ENCODE peak calls at places on chromosomes 11 and 22, in seven cellular contexts. L is fibroblast of lung, W is HCT116, N is PC-3, V is psoas muscle, R is right cardiac atrium, Y is lung. A is an unnamed sample. For H3K27me3 and H3K9me3, the result is how much of the 10 kb centered on the place peaks cover.

GRCh38 chr11:114296190-114296978 is at the start of gene NNMT:
- DNase-seq in L (peak), W (no peak), N (peak), V (peak), R (peak), Y (peak), A (no peak)

GRCh38 chr11:113096661-113097060 is 135.4 kb downstream of the NCAM1 start:
- DNase-seq in L (no peak), W (no peak), N (no peak), V (no peak), R (no peak), Y (no peak), A (no peak)

GRCh38 chr11:45102361-45102809 is 44.1 kb upstream of the PRDM11 start:
- DNase-seq in L (peak), W (no peak), N (no peak), V (no peak), R (no peak), Y (no peak), A (no peak)

GRCh38 chr11:99281331-99281730 is 260.6 kb downstream of the CNTN5 start:
- DNase-seq in L (no peak), W (no peak), N (peak), V (no peak), R (no peak), Y (no peak), A (no peak)

GRCh38 chr11:61873588-61874459 is 17.5 kb downstream of the FADS3 start:
- DNase-seq in L (no peak), W (no peak), N (no peak), V (no peak), R (no peak), Y (no peak), A (no peak)

GRCh38 chr11:134036484-134037092 is 32.3 kb upstream of the JAM3 start:
- DNase-seq in L (no peak), W (no peak), N (no peak), V (no peak), R (peak), Y (no peak), A (no peak)

GRCh38 chr22:31230155-31230870 is 18.2 kb downstream of the LIMK2 start:
- DNase-seq in L (peak), W (no peak), N (no peak), V (no peak), R (no peak), Y (no peak), A (no peak)

GRCh38 chr11:1437500-1437899 is 47.8 kb downstream of the BRSK2 start:
- DNase-seq in L (peak), W (no peak), N (no peak), V (no peak), R (peak), Y (no peak), A (no peak)

GRCh38 chr11:64516226-64516625 is 74.8 kb upstream of the SLC22A12 start:
- DNase-seq in L (no peak), W (no peak), N (no peak), V (no peak), R (no peak), Y (no peak), A (no peak)

GRCh38 chr11:3710485-3711259 is 39.5 kb upstream of the CHRNA10 start:
- DNase-seq in L (peak), W (no peak), N (no peak), V (no peak), R (no peak), Y (no peak), A (no peak)

GRCh38 chr11:75313457-75314272 is 37.8 kb downstream of the ARRB1 start:
- DNase-seq in L (peak), W (no peak), N (peak), V (peak), R (peak), Y (peak), A (no peak)

GRCh38 chr11:86595401-86595800 is 77.0 kb downstream of the ME3 start:
- DNase-seq in L (no peak), W (no peak), N (no peak), V (no peak), R (no peak), Y (no peak), A (no peak)

GRCh38 chr22:36383110-36383581 is 4.6 kb downstream of the MYH9 start:
- DNase-seq in L (peak), W (no peak), N (peak), V (no peak), R (peak), Y (no peak), A (peak)

GRCh38 chr11:1153105-1153950 is 4.4 kb upstream of the MUC5AC start:
- DNase-seq in L (peak), W (no peak), N (peak), V (peak), R (no peak), Y (no peak), A (no peak)

GRCh38 chr22:28837640-28838039 is 37.3 kb upstream of the XBP1 start:
- DNase-seq in L (no peak), W (no peak), N (no peak), V (no peak), R (no peak), Y (no peak), A (no peak)

GRCh38 chr11:117410861-117411725 is 83.4 kb downstream of the CEP164 start:
- DNase-seq in L (no peak), W (no peak), N (no peak), V (no peak), R (no peak), Y (no peak), A (no peak)

GRCh38 chr11:76713499-76713898 is 43.0 kb upstream of the LRRC32 start:
- DNase-seq in L (no peak), W (no peak), N (no peak), V (no peak), R (no peak), Y (no peak), A (no peak)

GRCh38 chr22:33897621-33897910 is 22.7 kb downstream of the LARGE1 start:
- DNase-seq in L (no peak), W (no peak), N (no peak), V (no peak), R (no peak), Y (no peak), A (no peak)

GRCh38 chr11:132563050-132563449 is 969.3 kb downstream of the OPCML start:
- DNase-seq in L (no peak), W (no peak), N (no peak), V (no peak), R (no peak), Y (no peak), A (no peak)

GRCh38 chr11:83008581-83008923 is 63.1 kb downstream of the RAB30 start:
- DNase-seq in L (peak), W (no peak), N (no peak), V (no peak), R (no peak), Y (no peak), A (no peak)

GRCh38 chr22:39242809-39243442 is 1.9 kb downstream of the PDGFB start:
- DNase-seq in L (no peak), W (no peak), N (peak), V (no peak), R (no peak), Y (no peak), A (peak)

GRCh38 chr11:104541706-104542105 is 356.6 kb downstream of the CASP12 start:
- DNase-seq in L (no peak), W (no peak), N (no peak), V (no peak), R (no peak), Y (no peak), A (no peak)

GRCh38 chr11:40544162-40544561 is 915.3 kb downstream of the LRRC4C start:
- DNase-seq in L (no peak), W (no peak), N (no peak), V (no peak), R (no peak), Y (no peak), A (no peak)

GRCh38 chr11:6203327-6203726 is 2.0 kb upstream of the C11orf42 start:
- DNase-seq in L (no peak), W (no peak), N (no peak), V (no peak), R (no peak), Y (no peak), A (no peak)

GRCh38 chr11:64581057-64581523 is 9.9 kb upstream of the SLC22A12 start:
- DNase-seq in L (no peak), W (no peak), N (no peak), V (no peak), R (no peak), Y (no peak), A (no peak)

GRCh38 chr11:75469785-75470405 is 36.9 kb upstream of the KLHL35 start:
- DNase-seq in L (no peak), W (no peak), N (no peak), V (no peak), R (no peak), Y (no peak), A (no peak)

GRCh38 chr11:109668973-109669634 is 247.1 kb downstream of the C11orf87 start:
- DNase-seq in L (no peak), W (no peak), N (no peak), V (no peak), R (no peak), Y (peak), A (no peak)

GRCh38 chr11:128105511-128105910 is 481.8 kb downstream of the ETS1 start:
- DNase-seq in L (no peak), W (no peak), N (no peak), V (no peak), R (no peak), Y (no peak), A (no peak)

GRCh38 chr11:61331636-61332035 is 1.3 kb downstream of the DDB1 start:
- DNase-seq in L (no peak), W (no peak), N (no peak), V (no peak), R (no peak), Y (no peak), A (no peak)

DNA sequence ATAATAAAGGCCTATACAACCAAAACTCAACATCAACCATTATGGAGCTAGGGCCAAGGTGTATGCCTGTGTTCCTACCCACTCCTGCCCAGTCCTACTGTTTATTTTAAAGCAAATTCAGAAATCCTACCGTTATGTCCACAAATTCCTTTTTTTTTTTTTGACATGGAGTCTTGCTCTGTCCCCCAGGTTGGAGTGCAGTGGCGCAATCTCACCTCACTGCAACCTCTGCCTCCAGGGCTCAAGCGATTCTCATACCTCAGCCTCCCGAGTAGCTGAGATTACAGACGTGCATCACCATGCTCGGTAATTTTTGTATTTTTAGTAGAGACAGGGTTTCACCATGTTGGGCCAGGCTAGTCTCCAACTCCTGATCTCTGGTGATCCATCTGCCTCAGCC is 3.1 kb upstream of the CPT1A start:
- DNase-seq in L (no peak), W (no peak), N (no peak), V (no peak), R (no peak), Y (no peak), A (no peak)
- H3K27me3 ChIP-seq in L (under half), W (under half), N (under half), V (under half), R (under half), Y (under half), A (under half)

GRCh38 chr11:80085563-80085962 is 644.7 kb upstream of the TENM4 start:
- DNase-seq in L (no peak), W (no peak), N (no peak), V (no peak), R (no peak), Y (no peak), A (no peak)
- H3K9me3 ChIP-seq in L (under half), W (under half), N (under half), V (under half), R (under half), Y (under half), A (under half)

DNA sequence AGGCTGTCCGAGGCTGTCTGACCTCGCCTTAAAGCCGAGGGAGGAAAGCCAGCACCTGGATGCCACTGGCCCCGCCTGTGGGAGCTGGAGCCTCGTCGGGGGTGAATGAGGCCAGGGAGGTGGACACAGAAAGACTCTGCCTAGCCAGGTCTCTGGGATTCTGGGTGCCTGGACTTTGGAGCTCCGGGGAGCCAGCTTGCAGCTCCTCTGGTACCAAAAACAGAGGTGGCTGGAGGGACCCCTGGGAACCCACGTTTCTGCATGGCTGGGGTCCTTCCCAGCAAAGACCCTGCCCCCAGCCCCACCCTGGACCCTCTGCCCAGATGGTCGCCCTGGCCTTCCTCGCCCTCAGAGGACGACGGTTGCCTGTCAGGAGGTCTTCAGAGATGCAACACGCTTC is 239.7 kb downstream of the BRD1 start:
- DNase-seq in L (no peak), W (no peak), N (no peak), V (no peak), R (no peak), Y (no peak), A (no peak)
- H3K27me3 ChIP-seq in L (under half), W (under half), N (half or more), V (under half), R (under half), Y (under half), A (under half)

DNA sequence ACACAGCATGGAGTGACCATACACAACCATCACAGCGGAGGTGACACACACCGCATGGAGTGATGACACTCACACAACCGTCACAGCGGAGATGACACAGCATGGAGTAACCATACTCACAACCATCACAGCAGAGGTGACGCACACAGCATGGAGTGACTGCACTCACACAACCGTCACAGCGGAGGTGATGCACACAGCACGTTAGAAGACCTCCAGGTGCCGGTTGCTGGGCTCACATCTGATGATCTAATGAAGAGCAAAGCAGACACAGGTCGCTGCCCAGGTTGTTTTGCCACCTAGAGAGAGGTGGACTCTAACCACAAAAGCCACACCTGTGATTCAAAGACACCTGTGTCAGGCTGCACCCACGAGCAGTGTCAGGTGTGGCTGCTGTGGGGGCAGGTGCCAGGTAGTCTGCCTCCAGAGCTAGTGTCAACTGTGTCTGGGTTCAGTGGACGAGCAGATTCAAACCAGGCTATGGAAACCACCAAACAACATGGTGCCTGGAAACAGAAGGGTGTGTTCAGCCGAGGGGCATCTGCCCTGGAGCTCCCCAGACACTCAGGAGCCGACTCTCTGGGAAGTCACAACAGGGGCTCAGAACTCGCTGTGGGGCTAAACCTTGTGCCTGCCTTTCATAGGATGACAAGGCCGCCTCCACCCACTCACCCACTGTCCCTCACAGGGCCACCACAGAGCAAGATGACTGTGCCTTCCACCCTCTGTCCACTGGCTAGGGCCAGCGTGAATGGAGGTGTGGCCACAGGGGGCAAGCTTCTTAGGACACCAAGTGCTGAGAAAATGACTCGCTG is 608.2 kb downstream of the TBC1D22A start:
- DNase-seq in L (no peak), W (no peak), N (peak), V (no peak), R (no peak), Y (no peak), A (no peak)
- H3K9me3 ChIP-seq in L (under half), W (under half), N (under half), V (under half), R (under half), Y (under half), A (under half)

GRCh38 chr22:45966320-45966891 is 10.6 kb downstream of the WNT7B start:
- DNase-seq in L (no peak), W (no peak), N (no peak), V (no peak), R (no peak), Y (peak), A (no peak)
- H3K27me3 ChIP-seq in L (under half), W (under half), N (under half), V (under half), R (under half), Y (under half), A (under half)

A was measured in CD4-positive, alpha-beta T cell.